ENCODE peak calls at places on chromosomes 5 and 9, in five cellular contexts. W, A, H, J and L are unnamed samples.

GRCh38 chr9:94068257-94068656 is 16.0 kb upstream of the PTPDC1 start:
- DNase-seq in A (no peak), J (no peak), H (peak), W (no peak), L (no peak)

GRCh38 chr5:75044406-75044805 is 8.0 kb downstream of the GCNT4 start:
- DNase-seq in W (no peak), H (no peak), A (no peak), J (peak), L (no peak)

GRCh38 chr5:181194489-181195248 is 10.3 kb downstream of the TRIM7 start:
- DNase-seq in A (no peak), H (peak), W (no peak), J (no peak), L (peak)

GRCh38 chr9:19269582-19269981 is 39.1 kb downstream of the DENND4C start:
- DNase-seq in H (no peak), J (no peak), W (no peak), A (no peak), L (no peak)

GRCh38 chr5:172453206-172453985 is 929 bp downstream of the SH3PXD2B start:
- DNase-seq in W (peak), A (peak), H (peak), J (no peak), L (peak)

GRCh38 chr9:121686930-121687541 is 35.6 kb downstream of the DAB2IP start:
- DNase-seq in H (peak), W (peak), A (peak), J (peak), L (peak)

GRCh38 chr5:91010090-91010489 is 373.0 kb downstream of the ARRDC3 start:
- DNase-seq in A (no peak), J (no peak), H (no peak), W (no peak), L (no peak)

GRCh38 chr9:135921749-135922310 is 14.5 kb upstream of the CAMSAP1 start:
- DNase-seq in H (no peak), J (no peak), A (no peak), W (no peak), L (no peak)

GRCh38 chr5:141800629-141801028 is 77.6 kb downstream of the PCDH1 start:
- DNase-seq in W (no peak), A (no peak), H (no peak), J (no peak), L (no peak)

GRCh38 chr5:148972958-148973357 is 89.9 kb downstream of the SH3TC2 start:
- DNase-seq in A (peak), H (no peak), J (no peak), W (peak), L (no peak)

GRCh38 chr5:73519531-73520283 is 21.5 kb downstream of the BTF3 start:
- DNase-seq in A (peak), W (peak), H (peak), J (peak), L (peak)

GRCh38 chr9:121447341-121447834 is 52.3 kb downstream of the GGTA1 start:
- DNase-seq in H (no peak), J (no peak), A (no peak), W (no peak), L (no peak)

GRCh38 chr9:26054600-26055516 is 376.6 kb upstream of the TUSC1 start:
- DNase-seq in A (no peak), W (no peak), H (no peak), J (no peak), L (no peak)

GRCh38 chr9:38372685-38373619 is 19.6 kb upstream of the ALDH1B1 start:
- DNase-seq in J (no peak), W (no peak), A (no peak), H (no peak), L (no peak)

GRCh38 chr9:129962376-129962765 is 80.6 kb downstream of the FNBP1 start:
- DNase-seq in A (no peak), J (no peak), H (no peak), W (no peak), L (peak)

GRCh38 chr9:2545881-2546490 is 75.6 kb upstream of the VLDLR start:
- DNase-seq in W (no peak), H (no peak), A (no peak), J (no peak), L (no peak)

GRCh38 chr5:122770479-122770878 is 4.4 kb upstream of the SNX2 start:
- DNase-seq in J (no peak), W (no peak), A (no peak), H (no peak), L (no peak)

GRCh38 chr5:87069974-87070608 is 197.6 kb upstream of the RASA1 start:
- DNase-seq in H (no peak), W (no peak), A (no peak), J (peak), L (peak)

GRCh38 chr9:89077519-89077918 is 86.3 kb downstream of the S1PR3 start:
- DNase-seq in J (no peak), A (no peak), H (no peak), W (no peak), L (no peak)

GRCh38 chr9:89078860-89079259 is 87.6 kb downstream of the S1PR3 start:
- DNase-seq in W (no peak), J (no peak), H (no peak), A (no peak), L (no peak)

GRCh38 chr9:89080193-89080592 is 88.9 kb downstream of the S1PR3 start:
- DNase-seq in A (no peak), W (no peak), J (no peak), H (no peak), L (no peak)

GRCh38 chr9:89078421-89078820 is 87.2 kb downstream of the S1PR3 start:
- DNase-seq in A (no peak), W (no peak), J (no peak), H (no peak), L (no peak)

DNA sequence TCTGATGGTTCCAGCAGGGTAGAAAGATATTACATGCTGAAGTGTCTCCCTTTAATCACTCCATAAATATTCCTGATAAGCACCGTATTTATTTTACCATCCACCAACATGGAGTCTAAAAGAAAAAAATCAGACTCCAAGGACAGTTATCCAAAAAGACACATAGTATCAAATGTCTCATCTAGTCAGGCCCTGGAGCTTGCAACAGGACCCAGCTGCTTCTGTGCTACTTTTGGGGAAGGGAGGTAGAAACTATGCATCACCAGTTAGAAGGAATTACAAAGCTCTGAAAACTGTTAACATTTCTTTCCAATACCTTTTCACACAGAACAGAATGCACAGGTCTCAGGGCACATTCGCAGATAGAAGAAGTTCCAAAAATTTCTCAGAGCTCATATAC is 88.2 kb downstream of the S1PR3 start:
- DNase-seq in J (no peak), W (no peak), A (no peak), H (no peak), L (no peak)
- TF ChIP-seq JUNB in J (no peak), W (no peak), A (no peak), H (no peak), L (no peak)

GRCh38 chr5:16180789-16181082 is 1.1 kb upstream of the MARCHF11 start:
- DNase-seq in W (no peak), A (no peak), H (no peak), J (no peak), L (no peak)
- TF ChIP-seq JUNB in W (no peak), A (no peak), H (no peak), J (no peak), L (no peak)

DNA sequence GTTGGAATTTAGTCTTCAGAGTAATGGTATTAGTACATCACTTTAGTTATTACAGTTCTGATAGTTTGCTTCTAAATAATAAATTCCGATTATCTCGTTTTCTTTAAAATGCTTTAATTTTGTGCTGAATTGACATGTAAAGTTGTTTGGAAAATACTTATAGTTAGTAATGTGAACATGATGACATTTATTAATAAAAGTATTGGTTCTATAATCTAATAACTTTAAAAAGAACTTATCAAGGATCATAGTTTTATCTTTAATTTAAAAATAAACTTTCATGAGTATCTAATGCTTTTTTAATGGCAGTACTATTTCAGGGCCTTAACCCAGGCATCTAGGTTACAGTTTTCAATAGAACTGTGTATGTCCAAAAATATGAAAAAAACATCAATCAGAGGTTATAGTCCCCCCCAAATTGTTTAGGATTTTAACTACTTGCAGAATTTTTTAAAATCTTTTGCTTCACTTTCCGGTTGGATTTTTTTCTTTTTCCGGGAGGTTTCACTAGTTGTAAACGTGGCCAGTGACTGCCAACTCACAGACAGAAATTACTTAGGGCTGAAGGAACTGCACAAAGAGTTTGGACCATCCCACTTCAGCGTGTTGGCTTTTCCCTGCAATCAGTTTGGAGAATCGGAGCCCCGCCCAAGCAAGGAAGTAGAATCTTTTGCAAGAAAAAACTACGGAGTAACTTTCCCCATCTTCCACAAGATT is 680 bp downstream of the GPX8 start:
- DNase-seq in J (no peak), W (peak), H (no peak), A (no peak), L (peak)
- TF ChIP-seq JUNB in J (no peak), W (no peak), H (no peak), A (no peak), L (no peak)

GRCh38 chr9:96136992-96137665 is 164.8 kb downstream of the HSD17B3 start:
- DNase-seq in A (no peak), J (peak), W (no peak), H (no peak), L (peak)
- TF ChIP-seq JUNB in A (no peak), J (no peak), W (no peak), H (no peak), L (no peak)

GRCh38 chr5:7261900-7262299 is 134.0 kb upstream of the ADCY2 start:
- DNase-seq in J (no peak), W (no peak), A (no peak), H (no peak), L (no peak)

DNA sequence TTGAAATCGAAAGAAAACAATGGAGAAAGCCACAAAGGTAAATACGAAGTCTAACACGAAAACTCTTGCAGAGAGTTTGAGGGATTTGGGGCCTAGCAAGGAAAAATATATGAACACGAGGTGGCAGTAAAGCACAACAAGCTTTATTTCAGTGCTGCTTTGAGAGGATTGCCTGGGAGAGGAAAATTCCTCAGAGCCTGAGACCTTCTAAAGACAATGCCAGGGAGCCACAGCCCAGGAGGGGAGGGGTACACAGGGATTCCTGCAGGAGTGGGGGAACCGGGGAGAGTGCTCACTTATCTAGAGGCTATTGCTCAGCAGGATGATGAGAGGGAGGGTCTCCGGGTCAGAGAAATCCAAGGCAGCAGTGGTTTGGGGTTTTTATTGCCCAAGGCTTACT is 134.9 kb upstream of the ADCY2 start:
- DNase-seq in W (peak), H (peak), A (peak), J (no peak), L (peak)
- TF ChIP-seq JUNB in W (no peak), H (no peak), A (no peak), J (no peak), L (no peak)